ENCODE peak calls at places on chromosome 2, in five cellular contexts. O, F, A, R and J are unnamed samples.

GRCh38 chr2:42926438-42927333 is 134.3 kb upstream of the HAAO start:
- DNase-seq in R (no peak), A (no peak), O (no peak), F (no peak), J (no peak)

GRCh38 chr2:192072778-192073177 is 122.0 kb downstream of the TMEFF2 start:
- DNase-seq in R (no peak), A (no peak), O (no peak), F (no peak), J (no peak)

GRCh38 chr2:97656129-97656755 is 7.6 kb downstream of the ACTR1B start:
- DNase-seq in R (no peak), A (no peak), F (no peak), O (no peak), J (no peak)

GRCh38 chr2:23422089-23423061 is 37.4 kb downstream of the KLHL29 start:
- DNase-seq in A (no peak), O (no peak), R (no peak), F (no peak), J (no peak)

GRCh38 chr2:141331127-141331526 is 799.7 kb downstream of the LRP1B start:
- DNase-seq in R (peak; percentile 19), O (no peak), F (peak; percentile 17), A (peak; percentile 54), J (no peak)

GRCh38 chr2:71535526-71535925 is 82.2 kb downstream of the DYSF start:
- DNase-seq in F (no peak), R (no peak), O (no peak), A (no peak), J (no peak)

GRCh38 chr2:168192839-168193616 is 54.4 kb downstream of the STK39 start:
- DNase-seq in F (peak; percentile 18), R (no peak), A (no peak), O (no peak), J (no peak)

GRCh38 chr2:66495788-66496640 is 61.1 kb downstream of the MEIS1 start:
- DNase-seq in O (no peak), F (no peak), R (peak; percentile 76), A (peak; percentile 91), J (peak; percentile 91)

GRCh38 chr2:109478906-109479493 is 134.8 kb downstream of the SEPTIN10 start:
- DNase-seq in A (no peak), R (no peak), O (no peak), F (no peak), J (no peak)

GRCh38 chr2:149169653-149170052 is 131.2 kb downstream of the LYPD6B start:
- DNase-seq in A (peak; percentile 30), O (no peak), F (no peak), R (no peak), J (peak; percentile 25)

GRCh38 chr2:9164112-9164608 is 42.5 kb upstream of the ASAP2 start:
- DNase-seq in R (no peak), A (no peak), F (no peak), O (no peak), J (no peak)

GRCh38 chr2:158213743-158214142 is 112.1 kb downstream of the UPP2 start:
- DNase-seq in R (no peak), A (no peak), O (no peak), F (no peak), J (no peak)

GRCh38 chr2:241633561-241633960 is 3.4 kb downstream of the THAP4 start:
- DNase-seq in F (no peak), A (no peak), O (no peak), R (no peak), J (no peak)

GRCh38 chr2:232888839-232889529 is 18.9 kb downstream of the SNORC start:
- DNase-seq in O (no peak), A (no peak), R (no peak), F (no peak), J (no peak)

GRCh38 chr2:238260879-238261278 is 21.0 kb upstream of the HES6 start:
- DNase-seq in R (no peak), O (no peak), F (no peak), A (no peak), J (no peak)

GRCh38 chr2:211248841-211249240 is 692.4 kb downstream of the CPS1 start:
- DNase-seq in F (no peak), O (no peak), R (no peak), A (no peak), J (no peak)

GRCh38 chr2:8355046-8355445 is 326.8 kb upstream of the ID2 start:
- DNase-seq in O (no peak), F (no peak), R (no peak), A (no peak), J (no peak)

GRCh38 chr2:210546424-210547223 is 9.8 kb upstream of the CPS1 start:
- DNase-seq in O (no peak), A (no peak), F (no peak), R (no peak), J (no peak)

GRCh38 chr2:102291221-102292075 is 19.9 kb upstream of the IL1RL1 start:
- DNase-seq in A (no peak), F (no peak), R (no peak), O (no peak), J (no peak)

GRCh38 chr2:84424152-84424551 is 34.9 kb downstream of the SUCLG1 start:
- DNase-seq in F (peak; percentile 26), O (no peak), R (peak; percentile 4), A (peak; percentile 21), J (peak; percentile 41)

GRCh38 chr2:11307764-11308415 is 36.5 kb downstream of the ROCK2 start:
- DNase-seq in R (no peak), A (no peak), F (no peak), O (no peak), J (no peak)

GRCh38 chr2:65554765-65555561 is 122.6 kb upstream of the SPRED2 start:
- DNase-seq in O (no peak), A (peak; percentile 45), F (no peak), R (no peak), J (peak; percentile 32)

GRCh38 chr2:118032169-118033013 is 18.5 kb upstream of the CCDC93 start:
- DNase-seq in A (peak; percentile 27), O (peak; percentile 37), F (peak; percentile 36), R (peak; percentile 23), J (peak; percentile 60)

GRCh38 chr2:102050854-102051391 is 59.2 kb downstream of the IL1R2 start:
- DNase-seq in O (no peak), A (peak; percentile 63), R (no peak), F (no peak), J (peak; percentile 53)

GRCh38 chr2:100038019-100038418 is 104.4 kb downstream of the AFF3 start:
- DNase-seq in F (no peak), R (no peak), A (no peak), O (no peak), J (no peak)

GRCh38 chr2:161798027-161798426 is 173.8 kb downstream of the SLC4A10 start:
- DNase-seq in O (no peak), A (no peak), R (no peak), F (no peak), J (no peak)

GRCh38 chr2:133266926-133267590 is 301.2 kb downstream of the NCKAP5 start:
- DNase-seq in R (peak; percentile 14), O (no peak), F (no peak), A (no peak), J (no peak)

GRCh38 chr2:197784956-197785941 is at the start of gene BOLL:
- DNase-seq in O (no peak), F (no peak), R (no peak), A (no peak), J (no peak)

GRCh38 chr2:102841107-102841840 is 79.4 kb downstream of the TMEM182 start:
- DNase-seq in F (peak; percentile 3), A (peak; percentile 25), O (peak; percentile 68), R (peak; percentile 30), J (peak; percentile 69)

GRCh38 chr2:217331577-217332139 is 471.8 kb upstream of the TNP1 start:
- DNase-seq in A (peak; percentile 64), F (peak; percentile 29), R (peak; percentile 58), O (no peak), J (peak; percentile 75)

GRCh38 chr2:217336694-217337093 is 476.8 kb upstream of the TNP1 start:
- DNase-seq in O (no peak), F (no peak), A (no peak), R (no peak), J (no peak)

GRCh38 chr2:38835015-38835601 is 40.6 kb downstream of the DHX57 start:
- DNase-seq in O (peak; percentile 25), R (no peak), F (peak; percentile 36), A (peak; percentile 37), J (no peak)

GRCh38 chr2:212547716-212548458 is 9.3 kb upstream of the ERBB4 start:
- DNase-seq in A (no peak), O (no peak), F (no peak), R (no peak), J (no peak)